ENCODE peak calls at places on chromosome 6, in seven cellular contexts. One of them, this sample, is unnamed.

GRCh38 chr6:160015778-160016684 is 47.1 kb downstream of the IGF2R start:
- DNase-seq in heart right ventricle: no peak
- DNase-seq in foreskin fibroblast: no peak
- DNase-seq in uterus: no peak
- DNase-seq in CD8-positive, alpha-beta T cell: no peak
- DNase-seq in heart left ventricle: no peak
- DNase-seq in cardiac fibroblast: no peak
- DNase-seq in this sample: no peak

GRCh38 chr6:34664270-34664971 is 32.1 kb downstream of the ILRUN start:
- DNase-seq in heart right ventricle: no peak
- DNase-seq in foreskin fibroblast: no peak
- DNase-seq in uterus: no peak
- DNase-seq in CD8-positive, alpha-beta T cell: no peak
- DNase-seq in heart left ventricle: no peak
- DNase-seq in cardiac fibroblast: peak; percentile 66
- DNase-seq in this sample: peak; percentile 3

GRCh38 chr6:46510656-46511055 is 19.4 kb upstream of the RCAN2 start:
- DNase-seq in heart right ventricle: no peak
- DNase-seq in foreskin fibroblast: peak; percentile 38
- DNase-seq in uterus: no peak
- DNase-seq in CD8-positive, alpha-beta T cell: no peak
- DNase-seq in heart left ventricle: peak; percentile 46
- DNase-seq in cardiac fibroblast: peak; percentile 43
- DNase-seq in this sample: no peak

GRCh38 chr6:36676142-36677058 is 2.1 kb upstream of the CDKN1A start:
- DNase-seq in heart right ventricle: no peak
- DNase-seq in foreskin fibroblast: no peak
- DNase-seq in uterus: no peak
- DNase-seq in CD8-positive, alpha-beta T cell: no peak
- DNase-seq in heart left ventricle: no peak
- DNase-seq in cardiac fibroblast: no peak
- DNase-seq in this sample: no peak

GRCh38 chr6:90319044-90319443 is 22.4 kb upstream of the BACH2 start:
- DNase-seq in heart right ventricle: no peak
- DNase-seq in foreskin fibroblast: peak; percentile 35
- DNase-seq in uterus: no peak
- DNase-seq in CD8-positive, alpha-beta T cell: no peak
- DNase-seq in heart left ventricle: no peak
- DNase-seq in cardiac fibroblast: peak; percentile 2
- DNase-seq in this sample: no peak

GRCh38 chr6:17157617-17158016 is 55.8 kb downstream of the STMND1 start:
- DNase-seq in heart right ventricle: no peak
- DNase-seq in foreskin fibroblast: no peak
- DNase-seq in uterus: no peak
- DNase-seq in CD8-positive, alpha-beta T cell: no peak
- DNase-seq in heart left ventricle: no peak
- DNase-seq in cardiac fibroblast: no peak
- DNase-seq in this sample: no peak

GRCh38 chr6:19759117-19759880 is 77.9 kb upstream of the ID4 start:
- DNase-seq in heart right ventricle: no peak
- DNase-seq in foreskin fibroblast: peak; percentile 75
- DNase-seq in uterus: no peak
- DNase-seq in CD8-positive, alpha-beta T cell: no peak
- DNase-seq in heart left ventricle: no peak
- DNase-seq in cardiac fibroblast: peak; percentile 56
- DNase-seq in this sample: peak; percentile 81

GRCh38 chr6:81929828-81930227 is 177.3 kb upstream of the TENT5A start:
- DNase-seq in heart right ventricle: no peak
- DNase-seq in foreskin fibroblast: no peak
- DNase-seq in uterus: no peak
- DNase-seq in CD8-positive, alpha-beta T cell: no peak
- DNase-seq in heart left ventricle: no peak
- DNase-seq in cardiac fibroblast: peak; percentile 87
- DNase-seq in this sample: no peak

GRCh38 chr6:72554761-72555221 is 67.1 kb upstream of the KCNQ5 start:
- DNase-seq in heart right ventricle: no peak
- DNase-seq in foreskin fibroblast: no peak
- DNase-seq in uterus: no peak
- DNase-seq in CD8-positive, alpha-beta T cell: no peak
- DNase-seq in heart left ventricle: no peak
- DNase-seq in cardiac fibroblast: peak; percentile 33
- DNase-seq in this sample: peak; percentile 69

GRCh38 chr6:110761371-110761770 is 53.9 kb downstream of the CDK19 start:
- DNase-seq in heart right ventricle: no peak
- DNase-seq in foreskin fibroblast: no peak
- DNase-seq in uterus: no peak
- DNase-seq in CD8-positive, alpha-beta T cell: no peak
- DNase-seq in heart left ventricle: no peak
- DNase-seq in cardiac fibroblast: peak; percentile 24
- DNase-seq in this sample: peak; percentile 1

GRCh38 chr6:39824030-39824926 is 32.1 kb downstream of the DAAM2 start:
- DNase-seq in heart right ventricle: no peak
- DNase-seq in foreskin fibroblast: no peak
- DNase-seq in uterus: no peak
- DNase-seq in CD8-positive, alpha-beta T cell: no peak
- DNase-seq in heart left ventricle: no peak
- DNase-seq in cardiac fibroblast: no peak
- DNase-seq in this sample: no peak

GRCh38 chr6:71164890-71165289 is 123.7 kb upstream of the OGFRL1 start:
- DNase-seq in heart right ventricle: no peak
- DNase-seq in foreskin fibroblast: no peak
- DNase-seq in uterus: no peak
- DNase-seq in CD8-positive, alpha-beta T cell: no peak
- DNase-seq in heart left ventricle: no peak
- DNase-seq in cardiac fibroblast: no peak
- DNase-seq in this sample: no peak

DNA sequence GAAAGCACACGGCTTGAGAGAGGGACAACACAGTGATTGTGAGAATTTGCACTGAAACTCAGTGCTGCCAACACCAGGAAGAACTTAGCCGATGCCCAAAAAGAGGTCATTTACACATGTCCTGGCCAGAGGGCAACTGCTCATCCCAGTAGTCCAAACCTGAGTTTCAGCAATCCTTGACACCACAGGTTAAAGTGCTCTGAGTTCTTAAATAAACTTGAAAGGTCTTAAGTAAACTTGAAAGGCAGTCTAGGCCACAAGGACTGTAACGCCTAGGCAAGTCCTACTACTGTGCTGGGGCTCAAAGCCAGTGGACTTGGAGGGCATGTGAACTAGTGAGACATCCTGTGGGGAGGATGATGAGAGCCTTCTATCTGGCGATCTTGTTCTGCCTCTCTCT is 14.1 kb downstream of the SNX14 start:
- DNase-seq in heart right ventricle: no peak
- DNase-seq in foreskin fibroblast: no peak
- DNase-seq in uterus: no peak
- DNase-seq in CD8-positive, alpha-beta T cell: no peak
- DNase-seq in heart left ventricle: no peak
- DNase-seq in cardiac fibroblast: no peak
- DNase-seq in this sample: no peak
- TF ChIP-seq CTCF in heart right ventricle: no peak
- TF ChIP-seq CTCF in foreskin fibroblast: no peak
- TF ChIP-seq CTCF in uterus: no peak
- TF ChIP-seq CTCF in CD8-positive, alpha-beta T cell: no peak
- TF ChIP-seq CTCF in heart left ventricle: no peak
- TF ChIP-seq CTCF in cardiac fibroblast: no peak
- TF ChIP-seq CTCF in this sample: no peak

GRCh38 chr6:131960371-131961133 is 9.4 kb upstream of the CCN2 start:
- DNase-seq in heart right ventricle: no peak
- DNase-seq in foreskin fibroblast: no peak
- DNase-seq in uterus: no peak
- DNase-seq in CD8-positive, alpha-beta T cell: no peak
- DNase-seq in heart left ventricle: no peak
- DNase-seq in cardiac fibroblast: peak; percentile 65
- DNase-seq in this sample: peak; percentile 16
- TF ChIP-seq CTCF in heart right ventricle: no peak
- TF ChIP-seq CTCF in foreskin fibroblast: no peak
- TF ChIP-seq CTCF in uterus: peak; percentile 5
- TF ChIP-seq CTCF in CD8-positive, alpha-beta T cell: no peak
- TF ChIP-seq CTCF in heart left ventricle: peak; percentile 27
- TF ChIP-seq CTCF in cardiac fibroblast: peak; percentile 36
- TF ChIP-seq CTCF in this sample: peak; percentile 78

DNA sequence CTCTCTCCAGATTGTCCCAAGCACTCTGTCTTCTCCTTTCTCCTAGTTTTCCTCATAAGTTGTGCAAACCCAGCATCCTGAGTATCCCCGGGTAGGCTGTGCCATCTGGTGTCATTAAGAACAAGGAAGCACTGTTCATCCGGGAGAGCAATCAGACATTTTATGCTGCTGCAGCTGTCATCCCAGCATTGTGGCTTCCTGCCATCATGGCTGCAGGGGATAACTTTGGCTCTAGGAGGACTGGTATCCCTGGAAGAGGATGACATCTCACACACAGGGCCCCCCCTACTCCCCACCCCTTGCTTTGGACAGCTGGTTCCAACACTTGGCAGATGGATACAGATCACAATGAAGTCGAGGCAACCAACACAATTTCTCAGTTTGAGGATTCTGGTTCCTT is 1195.1 kb upstream of the MAP3K7 start:
- DNase-seq in heart right ventricle: no peak
- DNase-seq in foreskin fibroblast: no peak
- DNase-seq in uterus: no peak
- DNase-seq in CD8-positive, alpha-beta T cell: no peak
- DNase-seq in heart left ventricle: peak; percentile 23
- DNase-seq in cardiac fibroblast: no peak
- DNase-seq in this sample: no peak
- TF ChIP-seq CTCF in heart right ventricle: no peak
- TF ChIP-seq CTCF in foreskin fibroblast: no peak
- TF ChIP-seq CTCF in uterus: no peak
- TF ChIP-seq CTCF in CD8-positive, alpha-beta T cell: no peak
- TF ChIP-seq CTCF in heart left ventricle: no peak
- TF ChIP-seq CTCF in cardiac fibroblast: no peak
- TF ChIP-seq CTCF in this sample: no peak

GRCh38 chr6:28981833-28982475 is 23.2 kb downstream of the ZNF311 start:
- DNase-seq in heart right ventricle: peak; percentile 72
- DNase-seq in foreskin fibroblast: peak; percentile 72
- DNase-seq in uterus: peak; percentile 85
- DNase-seq in CD8-positive, alpha-beta T cell: peak; percentile 54
- DNase-seq in heart left ventricle: peak; percentile 85
- DNase-seq in cardiac fibroblast: peak; percentile 95
- DNase-seq in this sample: peak; percentile 85
- TF ChIP-seq CTCF in heart right ventricle: peak; percentile 27
- TF ChIP-seq CTCF in foreskin fibroblast: no peak
- TF ChIP-seq CTCF in uterus: no peak
- TF ChIP-seq CTCF in CD8-positive, alpha-beta T cell: no peak
- TF ChIP-seq CTCF in heart left ventricle: peak; percentile 13
- TF ChIP-seq CTCF in cardiac fibroblast: no peak
- TF ChIP-seq CTCF in this sample: peak; percentile 14

DNA sequence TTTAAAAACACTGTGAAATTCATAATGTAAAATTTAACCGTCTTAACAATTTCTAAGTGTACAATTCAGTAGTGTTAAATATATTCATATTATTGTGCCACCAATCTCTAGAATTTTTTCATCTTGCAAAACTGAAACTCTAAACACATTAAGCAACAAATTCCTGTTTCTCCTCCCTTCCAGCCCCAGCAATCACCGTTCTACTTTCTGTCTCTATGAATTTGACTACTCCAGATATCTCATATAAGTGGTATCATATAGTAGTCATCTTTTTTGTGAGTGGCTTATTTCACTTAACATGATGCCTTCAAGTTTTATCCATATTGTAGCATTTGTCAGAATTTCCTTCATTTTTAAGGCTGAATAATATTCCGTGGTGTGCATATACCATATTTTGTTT is 44.7 kb downstream of the RSPH3 start:
- DNase-seq in heart right ventricle: no peak
- DNase-seq in foreskin fibroblast: no peak
- DNase-seq in uterus: no peak
- DNase-seq in CD8-positive, alpha-beta T cell: no peak
- DNase-seq in heart left ventricle: no peak
- DNase-seq in cardiac fibroblast: no peak
- DNase-seq in this sample: no peak
- TF ChIP-seq CTCF in heart right ventricle: no peak
- TF ChIP-seq CTCF in foreskin fibroblast: no peak
- TF ChIP-seq CTCF in uterus: no peak
- TF ChIP-seq CTCF in CD8-positive, alpha-beta T cell: no peak
- TF ChIP-seq CTCF in heart left ventricle: no peak
- TF ChIP-seq CTCF in cardiac fibroblast: no peak
- TF ChIP-seq CTCF in this sample: no peak

GRCh38 chr6:157763894-157764345 is 59.1 kb upstream of the SNX9 start:
- DNase-seq in heart right ventricle: no peak
- DNase-seq in foreskin fibroblast: no peak
- DNase-seq in uterus: no peak
- DNase-seq in CD8-positive, alpha-beta T cell: no peak
- DNase-seq in heart left ventricle: no peak
- DNase-seq in cardiac fibroblast: no peak
- DNase-seq in this sample: no peak

GRCh38 chr6:157761331-157761921 is 61.6 kb upstream of the SNX9 start:
- DNase-seq in heart right ventricle: no peak
- DNase-seq in foreskin fibroblast: no peak
- DNase-seq in uterus: no peak
- DNase-seq in CD8-positive, alpha-beta T cell: no peak
- DNase-seq in heart left ventricle: no peak
- DNase-seq in cardiac fibroblast: peak; percentile 64
- DNase-seq in this sample: peak; percentile 45

GRCh38 chr6:157761926-157762325 is 61.1 kb upstream of the SNX9 start:
- DNase-seq in heart right ventricle: no peak
- DNase-seq in foreskin fibroblast: no peak
- DNase-seq in uterus: no peak
- DNase-seq in CD8-positive, alpha-beta T cell: no peak
- DNase-seq in heart left ventricle: no peak
- DNase-seq in cardiac fibroblast: no peak
- DNase-seq in this sample: no peak

GRCh38 chr6:157763129-157763893 is 59.7 kb upstream of the SNX9 start:
- DNase-seq in heart right ventricle: peak; percentile 29
- DNase-seq in foreskin fibroblast: no peak
- DNase-seq in uterus: peak; percentile 65
- DNase-seq in CD8-positive, alpha-beta T cell: no peak
- DNase-seq in heart left ventricle: peak; percentile 55
- DNase-seq in cardiac fibroblast: peak; percentile 72
- DNase-seq in this sample: peak; percentile 23

DNA sequence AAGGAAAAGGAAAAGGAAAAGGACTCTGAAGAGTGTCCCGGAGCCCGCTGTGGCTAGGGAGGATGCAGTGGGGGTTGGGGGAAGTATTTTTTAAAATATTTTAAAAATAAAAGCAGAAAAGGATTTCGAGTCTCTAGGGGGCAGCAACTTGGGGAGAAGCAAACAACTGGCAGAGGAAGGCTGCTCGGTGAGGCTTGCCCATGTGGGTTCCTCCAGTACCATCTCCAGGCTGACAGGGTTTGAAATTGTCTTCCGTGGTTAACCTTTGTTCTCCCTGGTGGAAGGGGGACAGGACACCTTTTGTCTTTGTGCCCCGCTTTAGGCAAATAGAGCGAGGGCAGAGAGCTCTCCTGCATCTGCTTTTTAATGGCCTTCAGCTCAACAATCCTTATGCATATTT is 60.4 kb upstream of the SNX9 start:
- DNase-seq in heart right ventricle: no peak
- DNase-seq in foreskin fibroblast: no peak
- DNase-seq in uterus: no peak
- DNase-seq in CD8-positive, alpha-beta T cell: no peak
- DNase-seq in heart left ventricle: no peak
- DNase-seq in cardiac fibroblast: no peak
- DNase-seq in this sample: no peak
- TF ChIP-seq CTCF in heart right ventricle: no peak
- TF ChIP-seq CTCF in foreskin fibroblast: no peak
- TF ChIP-seq CTCF in uterus: no peak
- TF ChIP-seq CTCF in CD8-positive, alpha-beta T cell: peak; percentile 18
- TF ChIP-seq CTCF in heart left ventricle: no peak
- TF ChIP-seq CTCF in cardiac fibroblast: peak; percentile 17
- TF ChIP-seq CTCF in this sample: peak; percentile 63

GRCh38 chr6:69164564-69165252 is 529.6 kb downstream of the ADGRB3 start:
- DNase-seq in heart right ventricle: no peak
- DNase-seq in foreskin fibroblast: no peak
- DNase-seq in uterus: no peak
- DNase-seq in CD8-positive, alpha-beta T cell: no peak
- DNase-seq in heart left ventricle: no peak
- DNase-seq in cardiac fibroblast: no peak
- DNase-seq in this sample: no peak
- TF ChIP-seq CTCF in heart right ventricle: peak; percentile 12
- TF ChIP-seq CTCF in foreskin fibroblast: peak; percentile 14
- TF ChIP-seq CTCF in uterus: no peak
- TF ChIP-seq CTCF in CD8-positive, alpha-beta T cell: no peak
- TF ChIP-seq CTCF in heart left ventricle: no peak
- TF ChIP-seq CTCF in cardiac fibroblast: peak; percentile 35
- TF ChIP-seq CTCF in this sample: peak; percentile 19